ENCODE peak calls at places on chromosomes 3 and 15, in four cellular contexts. B is mucosa of descending colon, C is GM06990, I is choroid plexus epithelial cell. Q is an unnamed sample.

GRCh38 chr3:30660128-30660525 is 53.7 kb downstream of the TGFBR2 start:
- DNase-seq in C (no peak), I (no peak), B (no peak), Q (no peak)

GRCh38 chr15:90249123-90249863 is at the start of gene TTLL13:
- DNase-seq in C (peak), I (peak), B (peak), Q (peak)

GRCh38 chr3:13233487-13234154 is 160.4 kb upstream of the IQSEC1 start:
- DNase-seq in C (no peak), I (no peak), B (no peak), Q (no peak)

GRCh38 chr15:61034793-61035710 is 194.1 kb downstream of the RORA start:
- DNase-seq in B (no peak), C (no peak), I (peak), Q (no peak)

GRCh38 chr15:96974761-96975160 is 644.3 kb downstream of the NR2F2 start:
- DNase-seq in I (no peak), C (no peak), B (no peak), Q (no peak)

GRCh38 chr3:55185380-55185779 is 257.5 kb upstream of the LRTM1 start:
- DNase-seq in B (no peak), I (peak), C (no peak), Q (no peak)

GRCh38 chr3:2958553-2958952 is 151.6 kb downstream of the IL5RA start:
- DNase-seq in B (no peak), C (no peak), I (no peak), Q (no peak)

GRCh38 chr3:23580337-23580736 is 225.4 kb upstream of the UBE2E1 start:
- DNase-seq in B (no peak), C (no peak), I (peak), Q (no peak)

GRCh38 chr3:121152573-121152972 is 244.6 kb downstream of the STXBP5L start:
- DNase-seq in C (no peak), I (peak), B (no peak), Q (no peak)

GRCh38 chr3:32630266-32630665 is 54.7 kb upstream of the CNOT10 start:
- DNase-seq in C (no peak), I (peak), B (no peak), Q (no peak)

GRCh38 chr3:126127904-126128303 is 44.0 kb upstream of the SLC41A3 start:
- DNase-seq in I (no peak), B (peak), C (no peak), Q (peak)

GRCh38 chr15:89419370-89419984 is 76.9 kb downstream of the RHCG start:
- DNase-seq in C (no peak), I (peak), B (no peak), Q (no peak)

GRCh38 chr3:114103181-114103580 is 46.6 kb downstream of the QTRT2 start:
- DNase-seq in B (no peak), C (peak), I (no peak), Q (no peak)

GRCh38 chr3:24722106-24722505 is 227.5 kb upstream of the THRB start:
- DNase-seq in C (no peak), B (no peak), I (no peak), Q (no peak)

GRCh38 chr3:123163146-123163545 is 38.6 kb upstream of the SEC22A start:
- DNase-seq in B (no peak), C (no peak), I (no peak), Q (peak)

GRCh38 chr3:179196700-179197099 is 48.5 kb downstream of the PIK3CA start:
- DNase-seq in C (no peak), I (no peak), B (no peak), Q (no peak)

GRCh38 chr3:171385086-171385485 is 75.1 kb downstream of the TNIK start:
- DNase-seq in B (no peak), I (no peak), C (no peak), Q (no peak)

GRCh38 chr3:157127831-157128767 is 31.8 kb downstream of the CCNL1 start:
- DNase-seq in I (peak), C (no peak), B (peak), Q (no peak)

GRCh38 chr15:66252411-66253295 is 897 bp downstream of the MEGF11 start:
- DNase-seq in I (peak), B (no peak), C (peak), Q (peak)

GRCh38 chr3:134651347-134652041 is 672 bp upstream of the KY start:
- DNase-seq in B (no peak), C (no peak), I (peak), Q (no peak)

GRCh38 chr3:4996223-4996765 is 17.1 kb downstream of the BHLHE40 start:
- DNase-seq in C (no peak), I (no peak), B (no peak), Q (no peak)

GRCh38 chr3:27708246-27708645 is 13.9 kb downstream of the EOMES start:
- DNase-seq in C (no peak), I (no peak), B (no peak), Q (no peak)

GRCh38 chr15:32840481-32841245 is 122.9 kb downstream of the GREM1 start:
- DNase-seq in C (no peak), B (no peak), I (no peak), Q (no peak)

GRCh38 chr3:114241259-114241658 is 3.9 kb upstream of the ZNF80 start:
- DNase-seq in B (no peak), I (no peak), C (no peak), Q (no peak)

GRCh38 chr15:57227899-57228298 is 148.4 kb upstream of the CGNL1 start:
- DNase-seq in C (no peak), I (peak), B (no peak), Q (no peak)

GRCh38 chr3:196555295-196555694 is 13.1 kb downstream of the WDR53 start:
- DNase-seq in B (no peak), C (no peak), I (no peak), Q (no peak)

GRCh38 chr3:119829431-119829830 is 47.5 kb downstream of the NR1I2 start:
- DNase-seq in I (no peak), C (no peak), B (no peak), Q (no peak)

GRCh38 chr15:81301815-81302399 is 22.0 kb downstream of the STARD5 start:
- DNase-seq in C (peak), B (peak), I (no peak), Q (peak)

GRCh38 chr3:132117642-132118041 is 82.8 kb upstream of the CPNE4 start:
- DNase-seq in C (no peak), B (no peak), I (no peak), Q (no peak)

GRCh38 chr3:132445812-132446211 is 28.5 kb downstream of the DNAJC13 start:
- DNase-seq in B (no peak), I (peak), C (no peak), Q (no peak)

GRCh38 chr3:46538803-46539442 is 27.2 kb downstream of the LRRC2 start:
- DNase-seq in I (peak), B (peak), C (peak), Q (peak)

DNA sequence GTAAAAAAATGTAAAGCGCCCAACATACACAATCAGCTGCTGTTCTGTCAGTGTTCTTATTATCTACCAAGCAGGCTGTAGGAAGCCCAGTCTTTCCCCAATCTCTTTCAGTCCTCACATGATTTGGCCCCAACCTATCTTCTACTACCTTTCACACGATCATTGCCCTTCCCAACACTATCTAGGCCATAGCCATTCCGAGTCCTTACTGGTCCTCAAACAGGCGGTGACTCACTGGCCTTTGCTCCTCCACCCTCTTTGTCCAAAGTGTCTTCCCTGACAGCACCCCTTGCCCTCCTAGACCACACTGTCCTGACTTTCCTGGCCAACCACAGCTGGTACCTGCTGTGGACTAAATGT is 881 bp upstream of the RFT1 start:
- DNase-seq in I (no peak), C (no peak), B (no peak), Q (no peak)
- H3K4me3 ChIP-seq in I (no peak), C (peak), B (no peak), Q (peak)

DNA sequence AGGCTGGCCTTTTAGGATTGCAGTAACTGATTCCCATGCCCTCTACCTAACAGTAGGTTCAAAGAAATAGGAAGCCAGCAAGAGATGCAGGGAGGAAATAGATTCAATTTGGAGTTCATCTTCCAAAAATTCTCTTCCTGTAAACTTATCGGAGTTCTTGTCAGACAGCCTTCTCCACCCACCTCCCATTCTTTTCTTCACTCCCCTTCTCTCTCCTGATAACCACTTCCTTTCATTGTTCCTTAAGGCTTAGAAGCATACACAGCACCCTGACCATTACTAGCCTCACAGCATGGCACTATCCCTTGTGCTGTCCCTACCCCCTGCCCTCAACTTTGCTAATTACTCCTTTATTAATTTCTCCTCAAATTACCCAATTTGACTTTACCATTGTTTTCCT is 130.4 kb upstream of the ADAMTS9 start:
- DNase-seq in C (no peak), B (no peak), I (no peak), Q (no peak)
- H3K4me3 ChIP-seq in C (no peak), B (no peak), I (no peak), Q (no peak)

GRCh38 chr3:97914390-97914789 is 57.8 kb downstream of the RIOX2 start:
- DNase-seq in C (no peak), I (peak), B (no peak), Q (no peak)

GRCh38 chr3:97916576-97916975 is 55.7 kb downstream of the RIOX2 start:
- DNase-seq in C (no peak), B (no peak), I (no peak), Q (no peak)

GRCh38 chr3:97911459-97911858 is 60.8 kb downstream of the RIOX2 start:
- DNase-seq in C (no peak), B (no peak), I (no peak), Q (no peak)

GRCh38 chr3:97910931-97911351 is 61.3 kb downstream of the RIOX2 start:
- DNase-seq in I (peak), C (peak), B (no peak), Q (no peak)
- H3K4me3 ChIP-seq in I (no peak), C (no peak), B (no peak), Q (no peak)

GRCh38 chr3:124878561-124879394 is 8.4 kb downstream of the ITGB5 start:
- DNase-seq in B (no peak), I (peak), C (no peak), Q (no peak)
- H3K4me3 ChIP-seq in B (no peak), I (no peak), C (no peak), Q (no peak)

GRCh38 chr3:152302521-152303021 is 33.8 kb downstream of the MBNL1 start:
- DNase-seq in B (no peak), I (peak), C (peak), Q (no peak)

GRCh38 chr3:152300029-152300764 is 31.5 kb downstream of the MBNL1 start:
- DNase-seq in B (no peak), C (no peak), I (no peak), Q (no peak)

GRCh38 chr3:152299243-152299976 is 30.7 kb downstream of the MBNL1 start:
- DNase-seq in C (peak), B (no peak), I (no peak), Q (no peak)

GRCh38 chr3:152304160-152304559 is 35.4 kb downstream of the MBNL1 start:
- DNase-seq in I (no peak), B (no peak), C (no peak), Q (no peak)

GRCh38 chr3:152301745-152302181 is 33.0 kb downstream of the MBNL1 start:
- DNase-seq in I (no peak), C (peak), B (no peak), Q (no peak)
- H3K4me3 ChIP-seq in I (no peak), C (peak), B (no peak), Q (no peak)

GRCh38 chr15:77974416-77975331 is 102.8 kb downstream of the TBC1D2B start:
- DNase-seq in B (no peak), I (no peak), C (no peak), Q (peak)
- H3K4me3 ChIP-seq in B (no peak), I (no peak), C (no peak), Q (no peak)

DNA sequence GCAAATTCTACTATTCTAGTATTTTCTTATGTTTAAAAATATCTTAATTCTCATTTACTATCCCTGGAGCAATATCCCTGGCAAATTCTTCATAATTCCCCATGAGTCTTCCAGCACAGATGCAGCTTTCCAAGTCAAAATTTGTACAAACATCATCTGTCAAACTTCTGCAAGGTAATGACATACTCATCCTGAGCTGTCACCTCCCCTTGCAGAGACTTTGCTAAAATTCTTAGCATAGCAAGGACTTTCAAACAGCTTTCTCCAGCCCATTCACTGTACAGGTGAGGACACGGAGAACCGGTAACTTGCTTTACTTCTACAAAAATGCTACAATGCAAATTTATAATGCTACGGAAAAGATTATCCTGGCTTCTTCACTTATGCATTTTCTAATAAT is 28.7 kb upstream of the VGLL4 start:
- DNase-seq in B (no peak), C (no peak), I (no peak), Q (no peak)
- H3K4me3 ChIP-seq in B (no peak), C (no peak), I (no peak), Q (no peak)

Q was measured in spleen.